ENCODE peak calls at places on chromosomes 4 and X, in six cellular contexts. O, G, Y, C, M and F are unnamed samples.

GRCh38 chr4:113637363-113637762 is 124.2 kb downstream of the CAMK2D start:
- DNase-seq in G (peak; percentile 91), M (no peak), C (no peak), Y (no peak), O (no peak), F (no peak)

GRCh38 chrX:16076834-16077233 is 46.5 kb upstream of the GRPR start:
- DNase-seq in G (no peak), O (no peak), C (no peak), Y (no peak), M (no peak), F (no peak)

GRCh38 chr4:109321232-109321631 is 18.8 kb upstream of the COL25A1 start:
- DNase-seq in O (no peak), G (no peak), C (no peak), Y (no peak), M (no peak), F (no peak)

GRCh38 chrX:18455384-18455783 is 30.0 kb downstream of the CDKL5 start:
- DNase-seq in O (no peak), M (no peak), C (no peak), G (no peak), Y (no peak), F (no peak)

GRCh38 chr4:40573593-40574311 is 55.9 kb downstream of the RBM47 start:
- DNase-seq in M (no peak), C (no peak), G (peak; percentile 35), Y (no peak), O (no peak), F (no peak)

GRCh38 chrX:151359341-151359740 is 37.7 kb upstream of the VMA21 start:
- DNase-seq in O (peak; percentile 7), Y (no peak), M (no peak), G (no peak), C (no peak), F (peak; percentile 6)

GRCh38 chr4:80680934-80681333 is 345.4 kb downstream of the CFAP299 start:
- DNase-seq in O (no peak), C (no peak), Y (no peak), M (no peak), G (no peak), F (no peak)

GRCh38 chr4:48780867-48781219 is 764 bp upstream of the FRYL start:
- DNase-seq in Y (no peak), G (peak; percentile 60), O (no peak), C (peak; percentile 57), M (no peak), F (no peak)

GRCh38 chrX:41180194-41180902 is 95.1 kb downstream of the USP9X start:
- DNase-seq in M (peak; percentile 24), C (no peak), O (peak; percentile 40), Y (no peak), G (peak; percentile 75), F (peak; percentile 36)